ENCODE peak calls at places on chromosomes 11 and 22, in ten cellular contexts. One of them, this sample, is unnamed. For H3K27me3, the result is how much of the 10 kb centered on the place peaks cover.

GRCh38 chr11:73194593-73194992 is 23.5 kb upstream of the P2RY2 start:
- DNase-seq in CD4-positive, CD25-positive, alpha-beta regulatory T cell: no peak
- DNase-seq in CD8-positive, alpha-beta T cell: no peak
- DNase-seq in CD8-positive, alpha-beta memory T cell: no peak
- DNase-seq in GM23338: no peak
- DNase-seq in body of pancreas: no peak
- DNase-seq in right lobe of liver: no peak
- DNase-seq in suprapubic skin: peak
- DNase-seq in heart right ventricle: no peak
- DNase-seq in CD4-positive, alpha-beta memory T cell: no peak
- DNase-seq in this sample: no peak

GRCh38 chr22:17569971-17570511 is 6.7 kb downstream of the SLC25A18 start:
- DNase-seq in CD4-positive, CD25-positive, alpha-beta regulatory T cell: no peak
- DNase-seq in CD8-positive, alpha-beta T cell: no peak
- DNase-seq in CD8-positive, alpha-beta memory T cell: no peak
- DNase-seq in GM23338: no peak
- DNase-seq in body of pancreas: no peak
- DNase-seq in right lobe of liver: no peak
- DNase-seq in suprapubic skin: no peak
- DNase-seq in heart right ventricle: no peak
- DNase-seq in CD4-positive, alpha-beta memory T cell: no peak
- DNase-seq in this sample: no peak

GRCh38 chr11:130420478-130421198 is 7.8 kb downstream of the ADAMTS8 start:
- DNase-seq in CD4-positive, CD25-positive, alpha-beta regulatory T cell: no peak
- DNase-seq in CD8-positive, alpha-beta T cell: no peak
- DNase-seq in CD8-positive, alpha-beta memory T cell: no peak
- DNase-seq in GM23338: no peak
- DNase-seq in body of pancreas: peak
- DNase-seq in right lobe of liver: no peak
- DNase-seq in suprapubic skin: no peak
- DNase-seq in heart right ventricle: no peak
- DNase-seq in CD4-positive, alpha-beta memory T cell: no peak
- DNase-seq in this sample: no peak

GRCh38 chr11:86482684-86483083 is 108.0 kb downstream of the CCDC81 start:
- DNase-seq in CD4-positive, CD25-positive, alpha-beta regulatory T cell: no peak
- DNase-seq in CD8-positive, alpha-beta T cell: no peak
- DNase-seq in CD8-positive, alpha-beta memory T cell: no peak
- DNase-seq in GM23338: no peak
- DNase-seq in body of pancreas: no peak
- DNase-seq in right lobe of liver: no peak
- DNase-seq in suprapubic skin: no peak
- DNase-seq in heart right ventricle: no peak
- DNase-seq in CD4-positive, alpha-beta memory T cell: no peak
- DNase-seq in this sample: no peak

GRCh38 chr11:66970808-66971442 is 4.2 kb upstream of the C11orf86 start:
- DNase-seq in CD4-positive, CD25-positive, alpha-beta regulatory T cell: no peak
- DNase-seq in CD8-positive, alpha-beta T cell: no peak
- DNase-seq in CD8-positive, alpha-beta memory T cell: no peak
- DNase-seq in GM23338: no peak
- DNase-seq in body of pancreas: peak
- DNase-seq in right lobe of liver: peak
- DNase-seq in suprapubic skin: no peak
- DNase-seq in heart right ventricle: no peak
- DNase-seq in CD4-positive, alpha-beta memory T cell: no peak
- DNase-seq in this sample: no peak

GRCh38 chr11:46239801-46240061 is 37.7 kb upstream of the CREB3L1 start:
- DNase-seq in CD4-positive, CD25-positive, alpha-beta regulatory T cell: no peak
- DNase-seq in CD8-positive, alpha-beta T cell: no peak
- DNase-seq in CD8-positive, alpha-beta memory T cell: no peak
- DNase-seq in GM23338: no peak
- DNase-seq in body of pancreas: no peak
- DNase-seq in right lobe of liver: no peak
- DNase-seq in suprapubic skin: no peak
- DNase-seq in heart right ventricle: no peak
- DNase-seq in CD4-positive, alpha-beta memory T cell: no peak
- DNase-seq in this sample: no peak

GRCh38 chr11:65083134-65083833 is 556 bp downstream of the CDCA5 start:
- DNase-seq in CD4-positive, CD25-positive, alpha-beta regulatory T cell: no peak
- DNase-seq in CD8-positive, alpha-beta T cell: no peak
- DNase-seq in CD8-positive, alpha-beta memory T cell: no peak
- DNase-seq in GM23338: peak
- DNase-seq in body of pancreas: no peak
- DNase-seq in right lobe of liver: no peak
- DNase-seq in suprapubic skin: no peak
- DNase-seq in heart right ventricle: no peak
- DNase-seq in CD4-positive, alpha-beta memory T cell: no peak
- DNase-seq in this sample: no peak

GRCh38 chr11:120078397-120078796 is 59.5 kb downstream of the TRIM29 start:
- DNase-seq in CD4-positive, CD25-positive, alpha-beta regulatory T cell: no peak
- DNase-seq in CD8-positive, alpha-beta T cell: no peak
- DNase-seq in CD8-positive, alpha-beta memory T cell: no peak
- DNase-seq in GM23338: no peak
- DNase-seq in body of pancreas: no peak
- DNase-seq in right lobe of liver: no peak
- DNase-seq in suprapubic skin: no peak
- DNase-seq in heart right ventricle: no peak
- DNase-seq in CD4-positive, alpha-beta memory T cell: no peak
- DNase-seq in this sample: no peak

GRCh38 chr11:23586188-23586587 is 725.9 kb upstream of the CCDC179 start:
- DNase-seq in CD4-positive, CD25-positive, alpha-beta regulatory T cell: no peak
- DNase-seq in CD8-positive, alpha-beta T cell: no peak
- DNase-seq in CD8-positive, alpha-beta memory T cell: no peak
- DNase-seq in GM23338: no peak
- DNase-seq in body of pancreas: no peak
- DNase-seq in right lobe of liver: no peak
- DNase-seq in suprapubic skin: no peak
- DNase-seq in heart right ventricle: no peak
- DNase-seq in CD4-positive, alpha-beta memory T cell: no peak
- DNase-seq in this sample: no peak

GRCh38 chr11:42841563-42841962 is 470.2 kb upstream of the API5 start:
- DNase-seq in CD4-positive, CD25-positive, alpha-beta regulatory T cell: no peak
- DNase-seq in CD8-positive, alpha-beta T cell: no peak
- DNase-seq in CD8-positive, alpha-beta memory T cell: no peak
- DNase-seq in GM23338: no peak
- DNase-seq in body of pancreas: no peak
- DNase-seq in right lobe of liver: no peak
- DNase-seq in suprapubic skin: no peak
- DNase-seq in heart right ventricle: no peak
- DNase-seq in CD4-positive, alpha-beta memory T cell: no peak
- DNase-seq in this sample: no peak

GRCh38 chr11:132177106-132177505 is 806.7 kb downstream of the NTM start:
- DNase-seq in CD4-positive, CD25-positive, alpha-beta regulatory T cell: no peak
- DNase-seq in CD8-positive, alpha-beta T cell: no peak
- DNase-seq in CD8-positive, alpha-beta memory T cell: no peak
- DNase-seq in GM23338: peak
- DNase-seq in body of pancreas: no peak
- DNase-seq in right lobe of liver: no peak
- DNase-seq in suprapubic skin: no peak
- DNase-seq in heart right ventricle: no peak
- DNase-seq in CD4-positive, alpha-beta memory T cell: no peak
- DNase-seq in this sample: no peak

GRCh38 chr22:30127749-30128166 is 47.5 kb downstream of the HORMAD2 start:
- DNase-seq in CD4-positive, CD25-positive, alpha-beta regulatory T cell: no peak
- DNase-seq in CD8-positive, alpha-beta T cell: no peak
- DNase-seq in CD8-positive, alpha-beta memory T cell: no peak
- DNase-seq in GM23338: no peak
- DNase-seq in body of pancreas: no peak
- DNase-seq in right lobe of liver: no peak
- DNase-seq in suprapubic skin: no peak
- DNase-seq in heart right ventricle: no peak
- DNase-seq in CD4-positive, alpha-beta memory T cell: no peak
- DNase-seq in this sample: no peak

GRCh38 chr22:43476341-43476740 is 64.5 kb downstream of the MPPED1 start:
- DNase-seq in CD4-positive, CD25-positive, alpha-beta regulatory T cell: no peak
- DNase-seq in CD8-positive, alpha-beta T cell: no peak
- DNase-seq in CD8-positive, alpha-beta memory T cell: no peak
- DNase-seq in GM23338: peak
- DNase-seq in body of pancreas: no peak
- DNase-seq in right lobe of liver: no peak
- DNase-seq in suprapubic skin: no peak
- DNase-seq in heart right ventricle: no peak
- DNase-seq in CD4-positive, alpha-beta memory T cell: no peak
- DNase-seq in this sample: no peak

GRCh38 chr11:73263640-73264039 is 8.5 kb upstream of the P2RY6 start:
- DNase-seq in CD4-positive, CD25-positive, alpha-beta regulatory T cell: no peak
- DNase-seq in CD8-positive, alpha-beta T cell: no peak
- DNase-seq in CD8-positive, alpha-beta memory T cell: no peak
- DNase-seq in GM23338: no peak
- DNase-seq in body of pancreas: no peak
- DNase-seq in right lobe of liver: no peak
- DNase-seq in suprapubic skin: no peak
- DNase-seq in heart right ventricle: no peak
- DNase-seq in CD4-positive, alpha-beta memory T cell: no peak
- DNase-seq in this sample: no peak

GRCh38 chr11:118042791-118043190 is 34.1 kb upstream of the TMPRSS4 start:
- DNase-seq in CD4-positive, CD25-positive, alpha-beta regulatory T cell: no peak
- DNase-seq in CD8-positive, alpha-beta T cell: no peak
- DNase-seq in CD8-positive, alpha-beta memory T cell: no peak
- DNase-seq in GM23338: no peak
- DNase-seq in body of pancreas: no peak
- DNase-seq in right lobe of liver: no peak
- DNase-seq in suprapubic skin: no peak
- DNase-seq in heart right ventricle: no peak
- DNase-seq in CD4-positive, alpha-beta memory T cell: no peak
- DNase-seq in this sample: no peak

GRCh38 chr11:124869331-124869730 is 4.1 kb downstream of the ROBO3 start:
- DNase-seq in CD4-positive, CD25-positive, alpha-beta regulatory T cell: no peak
- DNase-seq in CD8-positive, alpha-beta T cell: no peak
- DNase-seq in CD8-positive, alpha-beta memory T cell: no peak
- DNase-seq in GM23338: no peak
- DNase-seq in body of pancreas: no peak
- DNase-seq in right lobe of liver: no peak
- DNase-seq in suprapubic skin: no peak
- DNase-seq in heart right ventricle: no peak
- DNase-seq in CD4-positive, alpha-beta memory T cell: no peak
- DNase-seq in this sample: no peak

GRCh38 chr11:20873054-20873453 is 203.7 kb downstream of the NELL1 start:
- DNase-seq in CD4-positive, CD25-positive, alpha-beta regulatory T cell: no peak
- DNase-seq in CD8-positive, alpha-beta T cell: no peak
- DNase-seq in CD8-positive, alpha-beta memory T cell: no peak
- DNase-seq in GM23338: peak
- DNase-seq in body of pancreas: peak
- DNase-seq in right lobe of liver: no peak
- DNase-seq in suprapubic skin: no peak
- DNase-seq in heart right ventricle: no peak
- DNase-seq in CD4-positive, alpha-beta memory T cell: no peak
- DNase-seq in this sample: no peak

GRCh38 chr22:37020192-37020479 is 594 bp downstream of the MPST start:
- DNase-seq in CD4-positive, CD25-positive, alpha-beta regulatory T cell: no peak
- DNase-seq in CD8-positive, alpha-beta T cell: no peak
- DNase-seq in CD8-positive, alpha-beta memory T cell: no peak
- DNase-seq in GM23338: no peak
- DNase-seq in body of pancreas: no peak
- DNase-seq in right lobe of liver: peak
- DNase-seq in suprapubic skin: no peak
- DNase-seq in heart right ventricle: no peak
- DNase-seq in CD4-positive, alpha-beta memory T cell: no peak
- DNase-seq in this sample: no peak

GRCh38 chr22:36770116-36770945 is 5.6 kb downstream of the IFT27 start:
- DNase-seq in CD4-positive, CD25-positive, alpha-beta regulatory T cell: no peak
- DNase-seq in CD8-positive, alpha-beta T cell: no peak
- DNase-seq in CD8-positive, alpha-beta memory T cell: no peak
- DNase-seq in GM23338: peak
- DNase-seq in body of pancreas: no peak
- DNase-seq in right lobe of liver: no peak
- DNase-seq in suprapubic skin: peak
- DNase-seq in heart right ventricle: no peak
- DNase-seq in CD4-positive, alpha-beta memory T cell: no peak
- DNase-seq in this sample: no peak

DNA sequence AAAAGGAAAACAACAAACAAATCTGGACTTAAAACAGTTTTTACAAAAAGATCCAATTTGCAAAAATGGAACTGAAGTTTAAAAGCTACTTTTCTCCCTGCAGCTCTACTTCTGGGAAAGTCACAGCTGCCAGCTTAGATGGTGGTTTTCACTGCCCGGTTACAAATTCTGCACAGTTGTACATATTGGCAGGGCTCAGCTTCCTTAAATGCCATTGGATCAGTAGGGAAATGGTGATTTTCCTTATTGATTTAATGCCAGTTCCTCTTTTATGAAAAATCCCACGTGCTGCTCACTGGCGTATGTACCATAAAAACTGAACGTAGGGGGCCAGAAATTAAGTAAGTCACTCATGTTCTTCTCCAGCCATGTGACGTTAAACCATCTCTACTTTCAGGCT is 22.8 kb downstream of the GRAP2 start:
- DNase-seq in CD4-positive, CD25-positive, alpha-beta regulatory T cell: no peak
- DNase-seq in CD8-positive, alpha-beta T cell: no peak
- DNase-seq in CD8-positive, alpha-beta memory T cell: no peak
- DNase-seq in GM23338: no peak
- DNase-seq in body of pancreas: peak
- DNase-seq in right lobe of liver: no peak
- DNase-seq in suprapubic skin: no peak
- DNase-seq in heart right ventricle: no peak
- DNase-seq in CD4-positive, alpha-beta memory T cell: no peak
- DNase-seq in this sample: no peak
- H3K27me3 ChIP-seq in CD4-positive, CD25-positive, alpha-beta regulatory T cell: under half
- H3K27me3 ChIP-seq in CD8-positive, alpha-beta T cell: under half
- H3K27me3 ChIP-seq in CD8-positive, alpha-beta memory T cell: under half
- H3K27me3 ChIP-seq in GM23338: under half
- H3K27me3 ChIP-seq in body of pancreas: under half
- H3K27me3 ChIP-seq in right lobe of liver: under half
- H3K27me3 ChIP-seq in suprapubic skin: under half
- H3K27me3 ChIP-seq in heart right ventricle: under half
- H3K27me3 ChIP-seq in CD4-positive, alpha-beta memory T cell: under half
- H3K27me3 ChIP-seq in this sample: under half

GRCh38 chr11:33694346-33695050 is 6.1 kb downstream of the C11orf91 start:
- DNase-seq in CD4-positive, CD25-positive, alpha-beta regulatory T cell: no peak
- DNase-seq in CD8-positive, alpha-beta T cell: no peak
- DNase-seq in CD8-positive, alpha-beta memory T cell: no peak
- DNase-seq in GM23338: no peak
- DNase-seq in body of pancreas: no peak
- DNase-seq in right lobe of liver: no peak
- DNase-seq in suprapubic skin: no peak
- DNase-seq in heart right ventricle: no peak
- DNase-seq in CD4-positive, alpha-beta memory T cell: no peak
- DNase-seq in this sample: no peak
- H3K27ac ChIP-seq in CD4-positive, CD25-positive, alpha-beta regulatory T cell: no peak
- H3K27ac ChIP-seq in CD8-positive, alpha-beta T cell: no peak
- H3K27ac ChIP-seq in CD8-positive, alpha-beta memory T cell: no peak
- H3K27ac ChIP-seq in GM23338: no peak
- H3K27ac ChIP-seq in body of pancreas: peak
- H3K27ac ChIP-seq in right lobe of liver: peak
- H3K27ac ChIP-seq in suprapubic skin: peak
- H3K27ac ChIP-seq in heart right ventricle: no peak
- H3K27ac ChIP-seq in CD4-positive, alpha-beta memory T cell: no peak
- H3K27ac ChIP-seq in this sample: no peak

GRCh38 chr11:121240650-121241299 is 51.8 kb upstream of the SC5D start:
- DNase-seq in CD4-positive, CD25-positive, alpha-beta regulatory T cell: no peak
- DNase-seq in CD8-positive, alpha-beta T cell: no peak
- DNase-seq in CD8-positive, alpha-beta memory T cell: no peak
- DNase-seq in GM23338: no peak
- DNase-seq in body of pancreas: no peak
- DNase-seq in right lobe of liver: no peak
- DNase-seq in suprapubic skin: no peak
- DNase-seq in heart right ventricle: no peak
- DNase-seq in CD4-positive, alpha-beta memory T cell: no peak
- DNase-seq in this sample: no peak
- H3K27me3 ChIP-seq in CD4-positive, CD25-positive, alpha-beta regulatory T cell: under half
- H3K27me3 ChIP-seq in CD8-positive, alpha-beta T cell: under half
- H3K27me3 ChIP-seq in CD8-positive, alpha-beta memory T cell: under half
- H3K27me3 ChIP-seq in GM23338: under half
- H3K27me3 ChIP-seq in body of pancreas: under half
- H3K27me3 ChIP-seq in right lobe of liver: under half
- H3K27me3 ChIP-seq in suprapubic skin: under half
- H3K27me3 ChIP-seq in heart right ventricle: under half
- H3K27me3 ChIP-seq in CD4-positive, alpha-beta memory T cell: under half
- H3K27me3 ChIP-seq in this sample: under half

GRCh38 chr22:42341779-42342178 is 71.3 kb upstream of the TCF20 start:
- DNase-seq in CD4-positive, CD25-positive, alpha-beta regulatory T cell: no peak
- DNase-seq in CD8-positive, alpha-beta T cell: no peak
- DNase-seq in CD8-positive, alpha-beta memory T cell: no peak
- DNase-seq in GM23338: no peak
- DNase-seq in body of pancreas: no peak
- DNase-seq in right lobe of liver: no peak
- DNase-seq in suprapubic skin: no peak
- DNase-seq in heart right ventricle: no peak
- DNase-seq in CD4-positive, alpha-beta memory T cell: no peak
- DNase-seq in this sample: no peak
- H3K27ac ChIP-seq in CD4-positive, CD25-positive, alpha-beta regulatory T cell: no peak
- H3K27ac ChIP-seq in CD8-positive, alpha-beta T cell: no peak
- H3K27ac ChIP-seq in CD8-positive, alpha-beta memory T cell: no peak
- H3K27ac ChIP-seq in GM23338: no peak
- H3K27ac ChIP-seq in body of pancreas: no peak
- H3K27ac ChIP-seq in right lobe of liver: no peak
- H3K27ac ChIP-seq in suprapubic skin: no peak
- H3K27ac ChIP-seq in heart right ventricle: no peak
- H3K27ac ChIP-seq in CD4-positive, alpha-beta memory T cell: no peak
- H3K27ac ChIP-seq in this sample: no peak